ENCODE peak calls at places on chromosomes 7 and 10, in eight cellular contexts. T is fibroblast of the aortic adventitia, C is hepatocyte, S is stomach, F is ovary, K is AG09319, J is gastrocnemius medialis, H is mesothelial cell of epicardium. L is an unnamed sample.

GRCh38 chr7:113283861-113284260 is 165.5 kb upstream of the SMIM30 start:
- DNase-seq in T (peak), C (no peak), S (no peak), F (no peak), K (no peak), J (no peak), H (no peak), L (no peak)

GRCh38 chr10:101141622-101142532 is 10.8 kb downstream of the TLX1 start:
- DNase-seq in T (peak), C (peak), S (peak), F (peak), K (peak), J (peak), H (peak), L (no peak)

GRCh38 chr10:73591935-73592699 is 975 bp upstream of the USP54 start:
- DNase-seq in T (peak), C (peak), S (peak), F (no peak), K (no peak), J (peak), H (no peak), L (no peak)

GRCh38 chr7:45236666-45237065 is 79.1 kb downstream of the RAMP3 start:
- DNase-seq in T (peak), C (no peak), S (no peak), F (no peak), K (no peak), J (no peak), H (no peak), L (no peak)

GRCh38 chr10:27341001-27341400 is 100.4 kb upstream of the ACBD5 start:
- DNase-seq in T (no peak), C (no peak), S (no peak), F (no peak), K (no peak), J (no peak), H (no peak), L (no peak)

GRCh38 chr7:7751243-7752092 is 33.1 kb upstream of the RPA3 start:
- DNase-seq in T (peak), C (no peak), S (peak), F (no peak), K (no peak), J (no peak), H (no peak), L (no peak)

GRCh38 chr7:21603972-21604749 is 61.3 kb downstream of the DNAH11 start:
- DNase-seq in T (peak), C (no peak), S (no peak), F (no peak), K (no peak), J (no peak), H (no peak), L (no peak)

GRCh38 chr10:90589825-90590224 is 268.0 kb downstream of the HTR7 start:
- DNase-seq in T (no peak), C (no peak), S (no peak), F (no peak), K (no peak), J (no peak), H (no peak), L (no peak)

GRCh38 chr7:77352688-77353406 is 63.3 kb downstream of the GSAP start:
- DNase-seq in T (no peak), C (no peak), S (no peak), F (no peak), K (no peak), J (no peak), H (no peak), L (no peak)

GRCh38 chr7:131692131-131692960 is 135.9 kb upstream of the PODXL start:
- DNase-seq in T (peak), C (peak), S (peak), F (no peak), K (no peak), J (peak), H (peak), L (peak)

GRCh38 chr7:99653754-99654153 is 26.0 kb downstream of the CYP3A5 start:
- DNase-seq in T (no peak), C (no peak), S (no peak), F (no peak), K (no peak), J (no peak), H (no peak), L (no peak)

GRCh38 chr7:151700621-151701185 is 176.2 kb downstream of the PRKAG2 start:
- DNase-seq in T (peak), C (no peak), S (no peak), F (no peak), K (no peak), J (peak), H (no peak), L (no peak)

GRCh38 chr10:75195035-75195763 is 15.4 kb upstream of the VDAC2 start:
- DNase-seq in T (peak), C (no peak), S (no peak), F (no peak), K (peak), J (no peak), H (no peak), L (no peak)

GRCh38 chr10:122350893-122351292 is 23.6 kb upstream of the PLEKHA1 start:
- DNase-seq in T (no peak), C (peak), S (peak), F (no peak), K (no peak), J (no peak), H (no peak), L (no peak)

GRCh38 chr10:119803264-119803663 is 69.4 kb downstream of the MCMBP start:
- DNase-seq in T (peak), C (no peak), S (no peak), F (no peak), K (no peak), J (no peak), H (no peak), L (no peak)

GRCh38 chr7:146510088-146510680 is 393.6 kb downstream of the CNTNAP2 start:
- DNase-seq in T (no peak), C (no peak), S (no peak), F (no peak), K (no peak), J (no peak), H (no peak), L (no peak)

GRCh38 chr10:117112220-117112619 is 25.9 kb downstream of the VAX1 start:
- DNase-seq in T (no peak), C (no peak), S (no peak), F (no peak), K (no peak), J (no peak), H (no peak), L (no peak)

GRCh38 chr10:23448802-23449570 is 10.1 kb downstream of the OTUD1 start:
- DNase-seq in T (peak), C (no peak), S (no peak), F (no peak), K (no peak), J (no peak), H (no peak), L (no peak)

GRCh38 chr10:128306966-128307365 is 180.7 kb upstream of the MKI67 start:
- DNase-seq in T (no peak), C (no peak), S (no peak), F (no peak), K (no peak), J (no peak), H (no peak), L (no peak)

GRCh38 chr7:86793129-86793528 is 149.4 kb downstream of the GRM3 start:
- DNase-seq in T (no peak), C (no peak), S (no peak), F (no peak), K (no peak), J (no peak), H (no peak), L (no peak)

GRCh38 chr10:132507956-132508490 is 29.6 kb upstream of the INPP5A start:
- DNase-seq in T (no peak), C (no peak), S (peak), F (no peak), K (no peak), J (no peak), H (no peak), L (no peak)

GRCh38 chr10:80945267-80945880 is 407.7 kb downstream of the SH2D4B start:
- DNase-seq in T (no peak), C (peak), S (no peak), F (no peak), K (no peak), J (no peak), H (no peak), L (no peak)

GRCh38 chr7:1457949-1458675 is 1.2 kb downstream of the MICALL2 start:
- DNase-seq in T (peak), C (no peak), S (no peak), F (no peak), K (no peak), J (no peak), H (no peak), L (no peak)

GRCh38 chr10:86708783-86709778 is 40.8 kb downstream of the LDB3 start:
- DNase-seq in T (no peak), C (no peak), S (no peak), F (no peak), K (no peak), J (no peak), H (no peak), L (no peak)

GRCh38 chr10:12221323-12222298 is 25.6 kb downstream of the CDC123 start:
- DNase-seq in T (no peak), C (no peak), S (no peak), F (no peak), K (no peak), J (no peak), H (no peak), L (no peak)

GRCh38 chr10:132889556-132889955 is 52.8 kb downstream of the CFAP46 start:
- DNase-seq in T (no peak), C (no peak), S (no peak), F (no peak), K (no peak), J (no peak), H (peak), L (peak)

GRCh38 chr10:103235775-103236174 is 9.9 kb upstream of the RPEL1 start:
- DNase-seq in T (no peak), C (no peak), S (no peak), F (no peak), K (no peak), J (no peak), H (no peak), L (no peak)

GRCh38 chr10:103241262-103242011 is 4.2 kb upstream of the RPEL1 start:
- DNase-seq in T (peak), C (peak), S (peak), F (no peak), K (no peak), J (peak), H (no peak), L (no peak)

GRCh38 chr10:103232772-103233488 is 12.8 kb upstream of the RPEL1 start:
- DNase-seq in T (peak), C (no peak), S (no peak), F (no peak), K (no peak), J (no peak), H (no peak), L (no peak)

GRCh38 chr10:103238506-103239252 is 7.0 kb upstream of the RPEL1 start:
- DNase-seq in T (peak), C (peak), S (peak), F (no peak), K (peak), J (peak), H (no peak), L (no peak)
- TF ChIP-seq CTCF in T (peak), C (peak), S (no peak), F (no peak), K (peak), J (no peak), H (no peak), L (peak)

DNA sequence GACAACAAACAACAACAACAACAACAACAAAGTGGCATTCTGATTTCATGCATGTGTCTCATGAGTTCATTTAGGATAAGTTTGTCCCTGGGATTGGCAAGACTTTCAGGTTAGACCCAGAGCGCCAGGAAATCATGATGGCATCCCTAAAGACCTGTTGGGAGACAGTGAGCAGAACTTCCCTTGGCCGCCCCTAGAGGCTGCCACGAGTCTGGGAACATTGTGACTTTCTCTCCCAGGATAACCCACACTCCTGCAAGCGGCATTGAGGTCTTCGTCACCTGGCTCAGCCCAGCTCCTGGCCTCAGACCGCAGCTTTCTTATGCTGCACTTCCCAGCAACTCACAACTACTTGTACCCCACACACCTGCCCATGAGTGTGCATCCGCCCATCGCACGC is 80.5 kb upstream of the RNF32 start:
- DNase-seq in T (no peak), C (no peak), S (no peak), F (no peak), K (no peak), J (no peak), H (no peak), L (no peak)
- TF ChIP-seq CTCF in T (no peak), C (peak), S (no peak), F (no peak), K (no peak), J (no peak), H (no peak), L (peak)

GRCh38 chr7:17940302-17941170 is at the start of gene SNX13:
- DNase-seq in T (peak), C (peak), S (peak), F (peak), K (peak), J (peak), H (peak), L (peak)
- TF ChIP-seq CTCF in T (peak), C (peak), S (no peak), F (peak), K (peak), J (peak), H (no peak), L (peak)

DNA sequence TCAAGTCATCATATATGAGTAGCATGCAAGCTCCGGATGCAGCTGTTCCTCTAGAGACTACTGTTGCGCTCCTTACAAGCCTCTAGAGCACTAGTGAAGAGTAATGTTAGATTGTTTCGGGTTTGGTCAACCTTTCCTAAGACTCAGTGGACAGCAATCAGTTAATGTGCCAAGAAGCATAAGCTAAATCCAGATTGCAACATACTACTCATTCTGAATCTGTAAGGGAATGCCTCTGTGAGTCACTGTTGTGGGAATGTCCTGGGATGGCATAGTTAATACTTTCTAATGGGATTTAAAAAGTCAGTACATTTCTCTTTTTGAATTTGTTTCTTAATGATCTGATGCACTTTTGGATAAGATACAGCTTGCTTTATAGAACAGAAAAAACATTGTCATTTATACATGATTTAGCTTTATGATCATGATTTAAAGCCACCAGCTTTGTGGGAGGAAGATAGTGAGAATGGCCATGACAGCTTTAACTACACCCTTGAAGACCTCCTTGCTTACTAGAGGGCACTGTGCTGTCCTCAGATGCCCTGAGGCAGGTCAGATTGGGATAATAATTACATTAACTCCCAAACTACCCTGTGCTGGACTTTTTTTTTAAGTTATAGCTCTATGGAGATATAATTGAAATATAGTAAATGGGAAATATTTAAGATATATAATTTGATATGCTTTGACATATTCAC is 138.4 kb downstream of the SDK1 start:
- DNase-seq in T (peak), C (peak), S (no peak), F (no peak), K (peak), J (no peak), H (no peak), L (no peak)
- TF ChIP-seq CTCF in T (no peak), C (no peak), S (no peak), F (no peak), K (no peak), J (no peak), H (no peak), L (no peak)

GRCh38 chr7:73739387-73739767 is 775 bp upstream of the ABHD11 start:
- DNase-seq in T (no peak), C (no peak), S (no peak), F (peak), K (no peak), J (no peak), H (no peak), L (no peak)

GRCh38 chr7:73738612-73739386 is at the start of gene ABHD11:
- DNase-seq in T (peak), C (peak), S (peak), F (peak), K (peak), J (peak), H (peak), L (peak)

GRCh38 chr7:73741600-73741999 is 3.0 kb upstream of the ABHD11 start:
- DNase-seq in T (no peak), C (no peak), S (no peak), F (no peak), K (no peak), J (no peak), H (no peak), L (no peak)

GRCh38 chr7:73740771-73741170 is 2.2 kb upstream of the ABHD11 start:
- DNase-seq in T (no peak), C (peak), S (no peak), F (no peak), K (no peak), J (no peak), H (no peak), L (no peak)

DNA sequence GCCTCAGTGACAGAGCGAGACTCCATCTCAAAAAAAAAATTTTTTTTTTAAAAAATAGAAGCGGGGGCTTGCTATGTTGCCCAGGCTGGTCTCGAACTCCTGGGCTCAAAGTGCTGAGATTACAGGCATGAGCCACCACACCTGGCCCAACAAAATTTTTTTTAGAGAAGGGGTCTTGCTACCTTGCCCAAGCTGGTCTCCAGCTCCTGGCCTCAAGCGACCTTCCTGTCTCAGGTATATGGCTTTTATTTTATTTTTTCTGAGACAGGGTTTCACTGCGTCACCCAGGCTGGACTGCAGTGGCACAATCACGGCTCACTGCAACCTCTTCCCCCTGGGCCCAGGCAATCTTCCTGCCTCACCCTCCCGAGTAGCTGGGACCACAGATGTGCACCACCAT is 1.6 kb upstream of the ABHD11 start:
- DNase-seq in T (no peak), C (no peak), S (no peak), F (no peak), K (no peak), J (no peak), H (no peak), L (no peak)
- TF ChIP-seq CTCF in T (no peak), C (no peak), S (no peak), F (no peak), K (no peak), J (no peak), H (no peak), L (no peak)

DNA sequence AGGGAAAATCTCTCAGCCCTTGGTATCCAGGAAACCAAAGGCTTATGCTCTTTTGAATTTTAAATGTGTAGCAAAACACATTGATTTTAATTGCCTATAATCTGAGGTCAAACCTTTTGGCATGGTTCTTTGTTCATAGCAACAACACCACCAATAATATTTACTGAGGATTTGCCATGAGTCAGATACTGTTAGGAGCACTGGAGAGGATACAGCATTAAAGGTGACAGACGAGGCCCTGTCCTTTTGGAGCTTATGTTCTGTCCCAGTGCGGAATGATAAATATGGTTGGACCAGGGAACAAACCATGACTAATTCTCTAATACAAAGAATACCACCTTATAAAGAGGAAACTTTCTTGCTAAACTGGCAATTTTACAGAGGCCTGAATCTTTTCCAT is 176.6 kb downstream of the CTNNA3 start:
- DNase-seq in T (no peak), C (no peak), S (no peak), F (no peak), K (no peak), J (no peak), H (no peak), L (no peak)
- TF ChIP-seq CTCF in T (no peak), C (no peak), S (no peak), F (no peak), K (no peak), J (no peak), H (no peak), L (no peak)

DNA sequence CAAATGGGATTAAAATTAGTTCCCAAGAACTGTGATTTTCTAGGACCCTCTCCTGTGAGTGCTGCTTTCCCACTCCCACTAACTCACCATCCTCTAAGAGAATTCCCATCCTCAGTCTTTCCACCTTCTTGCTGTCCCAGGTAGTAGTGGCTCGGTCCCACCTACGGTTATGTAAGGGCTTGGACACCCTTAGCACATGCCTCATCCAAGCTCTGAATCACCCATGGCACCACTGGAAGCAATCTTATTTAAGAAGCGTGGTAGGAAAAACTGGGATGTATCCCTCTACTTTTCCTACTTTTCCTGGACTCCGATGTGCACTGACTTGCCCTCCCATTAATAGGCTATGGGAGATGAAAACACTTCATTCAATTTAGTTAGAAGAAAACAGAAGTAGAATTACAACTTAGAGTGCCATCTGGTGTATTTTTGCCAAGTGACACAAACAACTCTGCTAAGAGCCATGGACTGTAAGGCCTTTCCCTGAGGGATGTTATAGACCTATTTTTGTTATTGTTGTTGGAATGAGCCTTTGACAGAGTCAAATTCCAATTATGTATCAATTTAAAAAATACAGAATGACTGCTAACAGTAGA is 13.7 kb upstream of the ANKRD22 start:
- DNase-seq in T (peak), C (no peak), S (no peak), F (no peak), K (no peak), J (no peak), H (no peak), L (no peak)
- TF ChIP-seq CTCF in T (no peak), C (peak), S (peak), F (no peak), K (peak), J (no peak), H (no peak), L (no peak)

GRCh38 chr10:78419481-78420265 is 386.0 kb downstream of the RPS24 start:
- DNase-seq in T (no peak), C (no peak), S (peak), F (peak), K (no peak), J (no peak), H (no peak), L (peak)
- TF ChIP-seq CTCF in T (no peak), C (no peak), S (no peak), F (no peak), K (no peak), J (no peak), H (no peak), L (no peak)

GRCh38 chr10:13441476-13441875 is 87.3 kb downstream of the BEND7 start:
- DNase-seq in T (no peak), C (no peak), S (no peak), F (no peak), K (no peak), J (no peak), H (no peak), L (no peak)

GRCh38 chr10:13439771-13440708 is 88.8 kb downstream of the BEND7 start:
- DNase-seq in T (no peak), C (peak), S (peak), F (peak), K (no peak), J (peak), H (peak), L (peak)

GRCh38 chr10:13439313-13439712 is 89.5 kb downstream of the BEND7 start:
- DNase-seq in T (no peak), C (no peak), S (no peak), F (no peak), K (no peak), J (no peak), H (no peak), L (no peak)

GRCh38 chr10:13437026-13437555 is 89.0 kb upstream of the SEPHS1 start:
- DNase-seq in T (no peak), C (no peak), S (no peak), F (no peak), K (no peak), J (no peak), H (no peak), L (no peak)

GRCh38 chr10:13440709-13441061 is 88.1 kb downstream of the BEND7 start:
- DNase-seq in T (no peak), C (no peak), S (no peak), F (no peak), K (no peak), J (no peak), H (no peak), L (no peak)
- TF ChIP-seq CTCF in T (no peak), C (no peak), S (no peak), F (no peak), K (no peak), J (no peak), H (peak), L (peak)